ENCODE peak calls at places on chromosome 20, in six cellular contexts. Y, K, C, P, H and X are unnamed samples.
A peak's percentile ranks its signal among the peaks of the same experiment; 100 is the strongest.

GRCh38 chr20:45097485-45098095 is 3.3 kb downstream of the KCNS1 start:
- DNase-seq in Y (no peak), K (no peak), C (no peak), P (no peak), H (peak; percentile 26), X (no peak)

GRCh38 chr20:54153041-54153327 is 20.8 kb downstream of the CYP24A1 start:
- DNase-seq in Y (no peak), K (no peak), C (no peak), P (no peak), H (no peak), X (no peak)

GRCh38 chr20:52200870-52201269 is 9.3 kb upstream of the ZFP64 start:
- DNase-seq in Y (no peak), K (no peak), C (no peak), P (no peak), H (no peak), X (no peak)

GRCh38 chr20:57792386-57793095 is 82.7 kb upstream of the PMEPA1 start:
- DNase-seq in Y (no peak), K (no peak), C (no peak), P (no peak), H (no peak), X (no peak)

GRCh38 chr20:39049148-39049547 is 87.0 kb downstream of the DHX35 start:
- DNase-seq in Y (no peak), K (no peak), C (no peak), P (no peak), H (no peak), X (no peak)

GRCh38 chr20:50012282-50013263 is 29.8 kb downstream of the SNAI1 start:
- DNase-seq in Y (no peak), K (no peak), C (no peak), P (peak; percentile 78), H (peak; percentile 28), X (no peak)

GRCh38 chr20:48107560-48107959 is 322.3 kb upstream of the SULF2 start:
- DNase-seq in Y (no peak), K (peak; percentile 54), C (no peak), P (no peak), H (no peak), X (no peak)

GRCh38 chr20:37270586-37271420 is 9.2 kb upstream of the GHRH start:
- DNase-seq in Y (no peak), K (no peak), C (no peak), P (no peak), H (no peak), X (no peak)

GRCh38 chr20:61521680-61522420 is 269.8 kb downstream of the CDH4 start:
- DNase-seq in Y (no peak), K (no peak), C (no peak), P (peak; percentile 65), H (no peak), X (peak; percentile 26)

GRCh38 chr20:5549200-5549599 is 201.0 kb upstream of the SHLD1 start:
- DNase-seq in Y (no peak), K (no peak), C (no peak), P (peak; percentile 48), H (no peak), X (no peak)

GRCh38 chr20:44664127-44664526 is 12.6 kb upstream of the ADA start:
- DNase-seq in Y (no peak), K (no peak), C (no peak), P (no peak), H (no peak), X (no peak)

GRCh38 chr20:58790440-58790839 is 60.3 kb downstream of the GNAS-AS1 start:
- DNase-seq in Y (no peak), K (no peak), C (no peak), P (no peak), H (no peak), X (no peak)

GRCh38 chr20:25090492-25091429 is 8.8 kb upstream of the VSX1 start:
- DNase-seq in Y (no peak), K (no peak), C (no peak), P (no peak), H (peak; percentile 52), X (no peak)

GRCh38 chr20:56637576-56637975 is 8.5 kb downstream of the TFAP2C start:
- DNase-seq in Y (no peak), K (no peak), C (no peak), P (no peak), H (no peak), X (no peak)

GRCh38 chr20:33148040-33148439 is 19.9 kb upstream of the BPIFA2 start:
- DNase-seq in Y (no peak), K (no peak), C (no peak), P (no peak), H (no peak), X (no peak)

GRCh38 chr20:46458891-46459750 is 52.7 kb upstream of the ELMO2 start:
- DNase-seq in Y (no peak), K (peak; percentile 24), C (peak; percentile 85), P (no peak), H (peak; percentile 70), X (no peak)

GRCh38 chr20:20334489-20334888 is 33.4 kb upstream of the INSM1 start:
- DNase-seq in Y (no peak), K (no peak), C (no peak), P (no peak), H (no peak), X (no peak)

GRCh38 chr20:53162251-53162835 is 190.2 kb downstream of the TSHZ2 start:
- DNase-seq in Y (peak; percentile 18), K (peak; percentile 57), C (peak; percentile 22), P (peak; percentile 82), H (peak; percentile 12), X (peak; percentile 60)

GRCh38 chr20:19098806-19099578 is 113.5 kb upstream of the SLC24A3 start:
- DNase-seq in Y (no peak), K (no peak), C (no peak), P (no peak), H (peak; percentile 69), X (no peak)

GRCh38 chr20:41230136-41230535 is 87.4 kb downstream of the ZHX3 start:
- DNase-seq in Y (no peak), K (no peak), C (no peak), P (no peak), H (no peak), X (no peak)

GRCh38 chr20:52429029-52429428 is 237.4 kb upstream of the ZFP64 start:
- DNase-seq in Y (no peak), K (no peak), C (no peak), P (no peak), H (no peak), X (no peak)

GRCh38 chr20:41052742-41053419 is 24.3 kb downstream of the TOP1 start:
- DNase-seq in Y (no peak), K (no peak), C (no peak), P (no peak), H (peak; percentile 24), X (no peak)

GRCh38 chr20:53149652-53150205 is 177.6 kb downstream of the TSHZ2 start:
- DNase-seq in Y (no peak), K (no peak), C (no peak), P (no peak), H (no peak), X (no peak)

GRCh38 chr20:18543932-18544331 is 23.3 kb upstream of the SMIM26 start:
- DNase-seq in Y (no peak), K (no peak), C (peak; percentile 98), P (no peak), H (peak; percentile 25), X (no peak)

GRCh38 chr20:2140561-2140960 is 38.9 kb downstream of the STK35 start:
- DNase-seq in Y (no peak), K (peak; percentile 69), C (peak; percentile 23), P (no peak), H (peak; percentile 35), X (no peak)

GRCh38 chr20:62911701-62912280 is 14.5 kb downstream of the DIDO1 start:
- DNase-seq in Y (no peak), K (no peak), C (no peak), P (no peak), H (no peak), X (no peak)
- TF ChIP-seq POLR2A in Y (no peak), K (no peak), C (no peak), P (no peak), H (no peak), X (no peak)

GRCh38 chr20:43463133-43463863 is 5.6 kb downstream of the SRSF6 start:
- DNase-seq in Y (no peak), K (no peak), C (no peak), P (no peak), H (no peak), X (no peak)
- TF ChIP-seq POLR2A in Y (no peak), K (no peak), C (no peak), P (peak; percentile 13), H (peak; percentile 11), X (no peak)

GRCh38 chr20:3171391-3172125 is 1.8 kb downstream of the LZTS3 start:
- DNase-seq in Y (no peak), K (no peak), C (no peak), P (no peak), H (no peak), X (no peak)

GRCh38 chr20:3174442-3175263 is 1.3 kb upstream of the LZTS3 start:
- DNase-seq in Y (no peak), K (no peak), C (no peak), P (no peak), H (no peak), X (no peak)

GRCh38 chr20:3172126-3172932 is 1.0 kb downstream of the LZTS3 start:
- DNase-seq in Y (no peak), K (no peak), C (no peak), P (no peak), H (no peak), X (no peak)

GRCh38 chr20:3173582-3174441 is 463 bp upstream of the LZTS3 start:
- DNase-seq in Y (peak; percentile 92), K (peak; percentile 92), C (peak; percentile 93), P (peak; percentile 94), H (peak; percentile 93), X (peak; percentile 96)

GRCh38 chr20:3172933-3173581 is at the start of gene LZTS3:
- DNase-seq in Y (peak; percentile 84), K (peak; percentile 77), C (peak; percentile 84), P (peak; percentile 81), H (peak; percentile 77), X (peak; percentile 94)
- TF ChIP-seq POLR2A in Y (no peak), K (peak; percentile 54), C (peak; percentile 60), P (no peak), H (peak; percentile 37), X (peak; percentile 50)

GRCh38 chr20:34549291-34549928 is 9.1 kb upstream of the MAP1LC3A start:
- DNase-seq in Y (no peak), K (no peak), C (peak; percentile 68), P (peak; percentile 60), H (peak; percentile 38), X (no peak)

GRCh38 chr20:34547844-34548613 is 10.5 kb upstream of the MAP1LC3A start:
- DNase-seq in Y (no peak), K (no peak), C (no peak), P (no peak), H (no peak), X (no peak)

GRCh38 chr20:34544109-34544793 is 14.3 kb upstream of the MAP1LC3A start:
- DNase-seq in Y (no peak), K (no peak), C (no peak), P (no peak), H (peak; percentile 33), X (no peak)

GRCh38 chr20:34549929-34550305 is 8.6 kb upstream of the MAP1LC3A start:
- DNase-seq in Y (no peak), K (no peak), C (no peak), P (no peak), H (no peak), X (no peak)

DNA sequence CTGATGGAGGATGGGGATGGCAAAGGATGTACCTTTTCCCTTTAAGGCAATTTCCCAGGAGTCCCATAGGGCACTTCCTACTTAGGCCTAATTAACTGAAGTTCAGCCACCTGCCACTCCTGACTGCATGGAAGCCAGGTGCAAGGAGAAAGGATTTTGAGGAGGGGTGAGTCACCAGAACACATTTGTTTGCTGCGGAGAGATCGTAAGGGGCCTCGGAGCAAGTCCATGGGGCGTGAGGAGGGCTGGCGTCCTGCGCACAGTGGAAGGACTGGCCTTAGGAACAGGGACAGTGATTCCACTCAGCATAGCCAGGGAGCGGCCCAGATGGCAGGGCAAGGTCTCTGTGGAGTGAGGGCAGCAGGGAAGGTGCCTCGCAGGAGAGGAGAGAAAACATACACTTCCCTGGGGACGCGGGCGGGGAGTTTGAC is 11.8 kb upstream of the MAP1LC3A start:
- DNase-seq in Y (no peak), K (no peak), C (no peak), P (no peak), H (peak; percentile 70), X (no peak)
- TF ChIP-seq POLR2A in Y (no peak), K (no peak), C (no peak), P (no peak), H (peak; percentile 51), X (no peak)